ENCODE peak calls at places on chromosomes 5 and 9, in six cellular contexts. K, R, W, L, A and T are unnamed samples.

GRCh38 chr9:134748637-134749036 is 107.0 kb downstream of the COL5A1 start:
- DNase-seq in K (no peak), R (no peak), W (no peak), L (no peak), A (no peak), T (peak; percentile 34)

GRCh38 chr9:121840838-121841760 is 189.7 kb downstream of the DAB2IP start:
- DNase-seq in K (peak; percentile 15), R (no peak), W (peak; percentile 71), L (no peak), A (no peak), T (no peak)

GRCh38 chr5:73820321-73820720 is 194.3 kb downstream of the ARHGEF28 start:
- DNase-seq in K (no peak), R (no peak), W (no peak), L (no peak), A (no peak), T (no peak)

GRCh38 chr9:101951598-101951997 is 213.2 kb upstream of the GRIN3A start:
- DNase-seq in K (no peak), R (no peak), W (no peak), L (no peak), A (no peak), T (no peak)

GRCh38 chr5:72458407-72458806 is 48.8 kb downstream of the ZNF366 start:
- DNase-seq in K (no peak), R (no peak), W (no peak), L (no peak), A (no peak), T (no peak)

GRCh38 chr5:61332369-61332745 is 299 bp downstream of the ZSWIM6 start:
- DNase-seq in K (peak; percentile 37), R (no peak), W (no peak), L (peak; percentile 52), A (peak; percentile 32), T (no peak)

GRCh38 chr5:147073098-147073497 is 161.7 kb upstream of the STK32A start:
- DNase-seq in K (no peak), R (no peak), W (no peak), L (no peak), A (no peak), T (no peak)

GRCh38 chr9:4284925-4285324 is 14.9 kb downstream of the GLIS3 start:
- DNase-seq in K (no peak), R (no peak), W (no peak), L (no peak), A (no peak), T (no peak)

GRCh38 chr9:133998915-133999580 is 6.9 kb upstream of the VAV2 start:
- DNase-seq in K (no peak), R (peak; percentile 77), W (no peak), L (no peak), A (peak; percentile 34), T (peak; percentile 66)

GRCh38 chr5:73901045-73901444 is 275.0 kb downstream of the ARHGEF28 start:
- DNase-seq in K (no peak), R (peak; percentile 86), W (no peak), L (no peak), A (peak; percentile 94), T (peak; percentile 86)

GRCh38 chr9:19992556-19992955 is 203.7 kb upstream of the SLC24A2 start:
- DNase-seq in K (no peak), R (peak; percentile 96), W (no peak), L (no peak), A (no peak), T (peak; percentile 75)

GRCh38 chr9:95499847-95500246 is 16.9 kb downstream of the PTCH1 start:
- DNase-seq in K (no peak), R (peak; percentile 49), W (no peak), L (peak; percentile 59), A (no peak), T (peak; percentile 57)

GRCh38 chr9:133644968-133645765 is 9.0 kb downstream of the DBH start:
- DNase-seq in K (no peak), R (no peak), W (no peak), L (no peak), A (no peak), T (no peak)

GRCh38 chr5:143350790-143351603 is 52.5 kb downstream of the NR3C1 start:
- DNase-seq in K (no peak), R (peak; percentile 92), W (no peak), L (no peak), A (peak; percentile 87), T (peak; percentile 95)

GRCh38 chr9:38008168-38009034 is 60.6 kb downstream of the SHB start:
- DNase-seq in K (no peak), R (peak; percentile 96), W (no peak), L (no peak), A (peak; percentile 82), T (peak; percentile 93)

GRCh38 chr5:139795074-139796001 is at the start of gene PSD2:
- DNase-seq in K (no peak), R (peak; percentile 16), W (no peak), L (peak; percentile 89), A (no peak), T (no peak)

GRCh38 chr9:120384925-120385272 is 195.1 kb downstream of the CDK5RAP2 start:
- DNase-seq in K (no peak), R (no peak), W (no peak), L (no peak), A (no peak), T (no peak)

GRCh38 chr5:138979684-138980275 is 104.6 kb upstream of the LRRTM2 start:
- DNase-seq in K (no peak), R (no peak), W (no peak), L (no peak), A (no peak), T (no peak)

GRCh38 chr9:81562221-81563019 is 126.9 kb downstream of the TLE1 start:
- DNase-seq in K (no peak), R (peak; percentile 92), W (no peak), L (no peak), A (peak; percentile 86), T (peak; percentile 82)

GRCh38 chr5:79859588-79859987 is 131.5 kb downstream of the MTX3 start:
- DNase-seq in K (no peak), R (no peak), W (no peak), L (no peak), A (no peak), T (no peak)
- TF ChIP-seq CTCF in K (no peak), R (no peak), W (no peak), L (no peak), A (no peak), T (no peak)

GRCh38 chr5:42636425-42636824 is 120.2 kb upstream of the CCDC152 start:
- DNase-seq in K (no peak), R (no peak), W (no peak), L (no peak), A (peak; percentile 20), T (no peak)
- TF ChIP-seq CTCF in K (peak; percentile 7), R (peak; percentile 33), W (no peak), L (peak; percentile 33), A (peak; percentile 46), T (no peak)

DNA sequence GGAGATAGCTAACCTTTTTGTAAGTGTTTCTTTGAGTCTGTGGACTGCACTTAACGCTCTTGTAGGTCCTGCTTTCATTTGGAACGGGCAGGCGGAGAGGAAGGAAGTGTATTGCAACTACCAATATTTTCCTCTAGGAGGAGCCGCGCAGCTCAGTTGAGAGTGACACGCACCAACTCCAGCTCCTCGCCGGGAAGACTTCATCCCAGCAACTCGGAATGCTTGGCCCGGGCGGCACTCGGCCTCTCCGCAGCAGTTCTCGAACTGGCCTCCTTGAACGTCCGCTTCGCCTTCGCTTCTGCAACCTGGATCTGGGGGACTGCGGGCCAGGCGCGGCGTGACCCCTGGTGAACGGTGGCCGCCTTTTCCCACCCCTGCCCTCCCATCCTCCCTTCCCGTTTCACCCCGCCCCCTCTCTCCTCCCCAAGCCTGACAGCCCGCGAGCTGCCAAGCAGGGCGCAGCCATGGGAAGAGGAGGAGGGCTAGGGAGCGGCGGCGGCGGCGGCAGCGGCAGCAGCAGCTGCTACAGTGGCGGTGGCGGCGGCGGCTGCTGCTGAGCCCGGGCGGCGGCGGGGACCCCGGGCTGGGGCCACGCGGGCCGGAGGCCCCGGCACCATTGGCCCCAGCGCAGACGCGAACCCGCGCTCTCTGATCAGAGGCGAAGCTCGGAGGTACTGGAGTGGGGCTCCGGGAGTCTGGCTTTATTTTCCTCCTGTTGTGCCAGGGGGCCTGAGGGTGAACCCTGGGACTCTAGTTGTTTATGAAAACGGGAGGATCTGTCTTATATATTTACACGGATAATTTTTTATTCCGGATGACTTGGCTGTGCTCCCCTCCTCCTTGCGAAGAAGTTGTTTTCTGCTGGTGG is at the start of gene GHR:
- DNase-seq in K (peak; percentile 27), R (peak; percentile 88), W (peak; percentile 92), L (peak; percentile 78), A (peak; percentile 94), T (peak; percentile 88)
- TF ChIP-seq CTCF in K (peak; percentile 19), R (peak; percentile 78), W (peak; percentile 12), L (peak; percentile 72), A (peak; percentile 78), T (peak; percentile 84)

DNA sequence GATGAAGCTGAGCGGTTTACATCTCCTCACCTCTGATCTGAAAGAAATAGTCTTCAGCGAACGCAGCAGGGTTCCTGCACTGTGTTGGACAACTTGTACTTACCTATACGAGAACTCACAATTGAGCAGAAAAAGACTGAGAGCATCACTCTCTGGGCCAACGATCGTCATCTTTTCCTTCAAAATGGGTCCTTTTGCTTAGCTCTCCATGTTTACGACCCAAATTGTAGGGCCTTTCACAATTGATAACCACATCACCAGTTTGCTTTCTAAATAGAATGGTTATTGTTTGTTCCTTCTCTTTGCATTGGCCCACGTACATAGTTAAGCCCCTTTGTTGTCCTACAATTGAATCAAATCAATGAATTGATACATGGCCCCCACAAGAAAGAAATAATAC is 110.0 kb upstream of the DMRT1 start:
- DNase-seq in K (no peak), R (no peak), W (no peak), L (no peak), A (no peak), T (no peak)
- TF ChIP-seq CTCF in K (no peak), R (no peak), W (no peak), L (no peak), A (no peak), T (no peak)

DNA sequence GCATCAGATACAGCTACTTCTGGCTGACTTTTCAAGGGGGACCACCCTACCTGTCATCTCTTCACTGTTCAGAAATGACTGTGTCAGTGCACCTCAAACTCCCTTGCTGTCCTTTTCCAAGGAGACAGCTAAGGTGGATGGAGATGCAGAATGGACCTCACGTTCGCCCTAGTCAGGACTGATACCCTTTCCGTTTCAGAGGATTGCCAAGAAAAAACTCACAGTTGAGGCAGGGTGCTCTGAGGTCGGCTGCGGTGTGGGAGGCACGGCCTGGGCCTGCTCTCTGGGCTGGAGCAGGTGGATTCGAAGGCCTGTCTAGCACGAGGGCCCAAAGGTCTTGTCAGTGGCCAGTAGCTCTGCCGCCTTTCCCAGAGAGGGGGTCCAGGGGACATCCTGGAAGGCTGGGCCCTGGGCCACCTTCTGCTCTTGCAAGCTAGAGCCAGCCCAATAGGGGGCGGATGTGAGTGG is 2.2 kb upstream of the MSMP start:
- DNase-seq in K (peak; percentile 83), R (no peak), W (no peak), L (no peak), A (peak; percentile 26), T (no peak)
- TF ChIP-seq CTCF in K (peak; percentile 76), R (no peak), W (no peak), L (peak; percentile 61), A (peak; percentile 57), T (peak; percentile 33)